ENCODE peak calls at places on chromosomes 16 and 17, in five cellular contexts. One of them, this sample, is unnamed.
A peak's percentile ranks its signal among the peaks of the same experiment; 100 is the strongest.

GRCh38 chr16:89007371-89008249 is 30.6 kb upstream of the CBFA2T3 start:
- DNase-seq in IMR-90: no peak
- DNase-seq in GM12891: no peak
- DNase-seq in body of pancreas: no peak
- DNase-seq in K562: no peak
- DNase-seq in this sample: no peak

GRCh38 chr17:32159586-32160438 is 17.5 kb downstream of the RHOT1 start:
- DNase-seq in IMR-90: no peak
- DNase-seq in K562: no peak
- DNase-seq in body of pancreas: no peak
- DNase-seq in GM12891: no peak
- DNase-seq in this sample: no peak

GRCh38 chr17:17128476-17129075 is 77.6 kb downstream of the PLD6 start:
- DNase-seq in GM12891: no peak
- DNase-seq in IMR-90: no peak
- DNase-seq in K562: no peak
- DNase-seq in body of pancreas: no peak
- DNase-seq in this sample: no peak

GRCh38 chr17:33501185-33501584 is 208.1 kb upstream of the ASIC2 start:
- DNase-seq in IMR-90: no peak
- DNase-seq in body of pancreas: no peak
- DNase-seq in K562: no peak
- DNase-seq in GM12891: no peak
- DNase-seq in this sample: no peak

GRCh38 chr16:81638286-81638945 is 140.7 kb upstream of the PLCG2 start:
- DNase-seq in K562: peak; percentile 61
- DNase-seq in IMR-90: no peak
- DNase-seq in GM12891: no peak
- DNase-seq in body of pancreas: no peak
- DNase-seq in this sample: no peak

GRCh38 chr16:4496305-4496704 is 20.1 kb downstream of the HMOX2 start:
- DNase-seq in GM12891: no peak
- DNase-seq in IMR-90: peak; percentile 85
- DNase-seq in K562: no peak
- DNase-seq in body of pancreas: no peak
- DNase-seq in this sample: no peak

GRCh38 chr16:69465083-69465721 is 40.8 kb downstream of the CYB5B start:
- DNase-seq in K562: peak; percentile 16
- DNase-seq in IMR-90: peak; percentile 79
- DNase-seq in GM12891: no peak
- DNase-seq in body of pancreas: no peak
- DNase-seq in this sample: no peak

GRCh38 chr16:83956336-83957289 is 3.6 kb downstream of the OSGIN1 start:
- DNase-seq in body of pancreas: peak; percentile 83
- DNase-seq in IMR-90: peak; percentile 72
- DNase-seq in K562: peak; percentile 91
- DNase-seq in GM12891: peak; percentile 85
- DNase-seq in this sample: peak; percentile 61

GRCh38 chr16:89495121-89495520 is 4.8 kb upstream of the ANKRD11 start:
- DNase-seq in IMR-90: peak; percentile 80
- DNase-seq in body of pancreas: no peak
- DNase-seq in K562: no peak
- DNase-seq in GM12891: no peak
- DNase-seq in this sample: peak; percentile 61

GRCh38 chr17:2123467-2124251 is 68.8 kb downstream of the HIC1 start:
- DNase-seq in body of pancreas: no peak
- DNase-seq in GM12891: no peak
- DNase-seq in K562: no peak
- DNase-seq in IMR-90: peak; percentile 34
- DNase-seq in this sample: no peak

GRCh38 chr16:68844211-68844564 is 857 bp downstream of the TANGO6 start:
- DNase-seq in IMR-90: no peak
- DNase-seq in body of pancreas: no peak
- DNase-seq in K562: no peak
- DNase-seq in GM12891: no peak
- DNase-seq in this sample: no peak

GRCh38 chr16:12113581-12114375 is 137.2 kb downstream of the SNX29 start:
- DNase-seq in IMR-90: no peak
- DNase-seq in K562: no peak
- DNase-seq in body of pancreas: no peak
- DNase-seq in GM12891: no peak
- DNase-seq in this sample: no peak

GRCh38 chr16:58094791-58095574 is 34.2 kb downstream of the CFAP20 start:
- DNase-seq in K562: peak; percentile 29
- DNase-seq in GM12891: no peak
- DNase-seq in IMR-90: no peak
- DNase-seq in body of pancreas: no peak
- DNase-seq in this sample: no peak

GRCh38 chr17:40122944-40123810 is 1.4 kb downstream of the MSL1 start:
- DNase-seq in GM12891: peak; percentile 51
- DNase-seq in K562: peak; percentile 72
- DNase-seq in IMR-90: peak; percentile 30
- DNase-seq in body of pancreas: peak; percentile 65
- DNase-seq in this sample: no peak

GRCh38 chr17:44924107-44924544 is 8.8 kb upstream of the GFAP start:
- DNase-seq in GM12891: no peak
- DNase-seq in body of pancreas: no peak
- DNase-seq in IMR-90: no peak
- DNase-seq in K562: no peak
- DNase-seq in this sample: no peak

GRCh38 chr17:34156401-34156740 is 98.7 kb upstream of the CCL2 start:
- DNase-seq in IMR-90: no peak
- DNase-seq in GM12891: no peak
- DNase-seq in K562: no peak
- DNase-seq in body of pancreas: no peak
- DNase-seq in this sample: no peak

GRCh38 chr16:73126453-73126853 is 78.5 kb upstream of the ZFHX3 start:
- DNase-seq in GM12891: no peak
- DNase-seq in IMR-90: peak; percentile 61
- DNase-seq in K562: no peak
- DNase-seq in body of pancreas: peak; percentile 34
- DNase-seq in this sample: no peak

GRCh38 chr16:12203780-12204351 is 227.3 kb downstream of the SNX29 start:
- DNase-seq in body of pancreas: no peak
- DNase-seq in K562: no peak
- DNase-seq in IMR-90: no peak
- DNase-seq in GM12891: no peak
- DNase-seq in this sample: no peak

GRCh38 chr16:29818082-29818481 is 2.1 kb downstream of the PAGR1 start:
- DNase-seq in IMR-90: no peak
- DNase-seq in GM12891: no peak
- DNase-seq in K562: no peak
- DNase-seq in body of pancreas: no peak
- DNase-seq in this sample: no peak

GRCh38 chr16:65579050-65579449 is 457.2 kb upstream of the CDH11 start:
- DNase-seq in IMR-90: no peak
- DNase-seq in GM12891: no peak
- DNase-seq in body of pancreas: no peak
- DNase-seq in K562: no peak
- DNase-seq in this sample: no peak

GRCh38 chr16:13335894-13336293 is 434.5 kb downstream of the SHISA9 start:
- DNase-seq in IMR-90: no peak
- DNase-seq in K562: no peak
- DNase-seq in GM12891: no peak
- DNase-seq in body of pancreas: no peak
- DNase-seq in this sample: no peak

GRCh38 chr16:30700491-30700890 is 1.5 kb downstream of the SRCAP start:
- DNase-seq in body of pancreas: no peak
- DNase-seq in GM12891: no peak
- DNase-seq in K562: peak; percentile 72
- DNase-seq in IMR-90: peak; percentile 18
- DNase-seq in this sample: no peak

GRCh38 chr17:31802502-31802901 is 56.5 kb downstream of the COPRS start:
- DNase-seq in IMR-90: no peak
- DNase-seq in GM12891: no peak
- DNase-seq in body of pancreas: no peak
- DNase-seq in K562: peak; percentile 47
- DNase-seq in this sample: no peak

GRCh38 chr16:25855063-25855462 is 163.3 kb downstream of the HS3ST4 start:
- DNase-seq in body of pancreas: no peak
- DNase-seq in GM12891: no peak
- DNase-seq in IMR-90: no peak
- DNase-seq in K562: no peak
- DNase-seq in this sample: no peak

GRCh38 chr17:614637-615546 is 99.7 kb downstream of the VPS53 start:
- DNase-seq in IMR-90: peak; percentile 72
- DNase-seq in K562: no peak
- DNase-seq in GM12891: no peak
- DNase-seq in body of pancreas: no peak
- DNase-seq in this sample: no peak

GRCh38 chr17:55430531-55431228 is 9.0 kb upstream of the MMD start:
- DNase-seq in K562: no peak
- DNase-seq in body of pancreas: no peak
- DNase-seq in GM12891: no peak
- DNase-seq in IMR-90: no peak
- DNase-seq in this sample: no peak

GRCh38 chr16:86277236-86277635 is 233.1 kb upstream of the FOXF1 start:
- DNase-seq in GM12891: no peak
- DNase-seq in IMR-90: no peak
- DNase-seq in K562: no peak
- DNase-seq in body of pancreas: no peak
- DNase-seq in this sample: no peak

DNA sequence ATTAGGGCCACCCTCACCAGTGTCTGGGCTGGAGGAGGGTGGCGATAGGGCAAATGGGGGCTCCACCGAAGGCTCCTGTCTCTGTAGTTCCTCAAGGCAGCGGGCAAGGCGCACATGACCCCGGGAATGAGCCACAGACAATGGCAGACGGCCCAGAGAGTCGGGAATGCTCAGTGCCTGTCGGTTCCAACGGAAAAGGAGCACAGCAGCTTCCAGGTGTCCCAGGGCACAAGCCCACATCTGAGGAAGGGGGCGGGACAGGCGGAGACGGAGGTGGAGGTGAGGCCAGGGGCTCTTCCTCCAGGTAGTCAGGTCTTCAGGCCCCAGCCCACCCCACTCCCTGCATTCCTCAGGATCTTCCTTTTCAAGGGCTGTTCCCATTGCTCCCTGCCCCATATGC is 5.1 kb upstream of the SPAG7 start:
- DNase-seq in body of pancreas: no peak
- DNase-seq in IMR-90: no peak
- DNase-seq in K562: no peak
- DNase-seq in GM12891: no peak
- DNase-seq in this sample: no peak
- TF ChIP-seq POLR2A in body of pancreas: no peak
- TF ChIP-seq POLR2A in IMR-90: no peak
- TF ChIP-seq POLR2A in K562: no peak
- TF ChIP-seq POLR2A in GM12891: no peak
- TF ChIP-seq POLR2A in this sample: no peak

GRCh38 chr16:589658-590159 is at the start of gene RAB40C:
- DNase-seq in K562: peak; percentile 99
- DNase-seq in GM12891: peak; percentile 99
- DNase-seq in IMR-90: peak; percentile 97
- DNase-seq in body of pancreas: peak; percentile 100
- DNase-seq in this sample: peak; percentile 99

GRCh38 chr16:591892-592517 is 2.1 kb downstream of the RAB40C start:
- DNase-seq in GM12891: no peak
- DNase-seq in body of pancreas: no peak
- DNase-seq in K562: no peak
- DNase-seq in IMR-90: no peak
- DNase-seq in this sample: no peak

GRCh38 chr16:588889-589657 is 793 bp upstream of the RAB40C start:
- DNase-seq in IMR-90: peak; percentile 92
- DNase-seq in K562: peak; percentile 96
- DNase-seq in GM12891: peak; percentile 90
- DNase-seq in body of pancreas: peak; percentile 97
- DNase-seq in this sample: peak; percentile 88

GRCh38 chr16:590875-591200 is 972 bp downstream of the RAB40C start:
- DNase-seq in GM12891: no peak
- DNase-seq in IMR-90: no peak
- DNase-seq in K562: no peak
- DNase-seq in body of pancreas: no peak
- DNase-seq in this sample: no peak

GRCh38 chr16:590165-590874 is 454 bp downstream of the RAB40C start:
- DNase-seq in K562: peak; percentile 29
- DNase-seq in GM12891: no peak
- DNase-seq in body of pancreas: peak; percentile 61
- DNase-seq in IMR-90: peak; percentile 47
- DNase-seq in this sample: no peak
- TF ChIP-seq POLR2A in K562: no peak
- TF ChIP-seq POLR2A in GM12891: no peak
- TF ChIP-seq POLR2A in body of pancreas: peak; percentile 60
- TF ChIP-seq POLR2A in IMR-90: no peak
- TF ChIP-seq POLR2A in this sample: peak; percentile 46

GRCh38 chr17:48101012-48101720 is at the start of gene CBX1:
- DNase-seq in body of pancreas: peak; percentile 94
- DNase-seq in K562: peak; percentile 97
- DNase-seq in GM12891: peak; percentile 85
- DNase-seq in IMR-90: peak; percentile 94
- DNase-seq in this sample: peak; percentile 94
- TF ChIP-seq POLR2A in body of pancreas: peak; percentile 48
- TF ChIP-seq POLR2A in K562: peak; percentile 71
- TF ChIP-seq POLR2A in GM12891: no peak
- TF ChIP-seq POLR2A in IMR-90: no peak
- TF ChIP-seq POLR2A in this sample: peak; percentile 61

GRCh38 chr16:67454852-67455251 is 23.9 kb downstream of the HSD11B2 start:
- DNase-seq in K562: no peak
- DNase-seq in IMR-90: no peak
- DNase-seq in body of pancreas: no peak
- DNase-seq in GM12891: no peak
- DNase-seq in this sample: no peak
- TF ChIP-seq POLR2A in K562: no peak
- TF ChIP-seq POLR2A in IMR-90: no peak
- TF ChIP-seq POLR2A in body of pancreas: no peak
- TF ChIP-seq POLR2A in GM12891: no peak
- TF ChIP-seq POLR2A in this sample: no peak

This sample was measured in H54.